ENCODE peak calls at places on chromosomes 5 and 9, in five cellular contexts. F is A549, K is neural progenitor cell, L is left lung, V is AG04450. J is an unnamed sample.

GRCh38 chr5:35091734-35092133 is 44.0 kb upstream of the AGXT2 start:
- DNase-seq in V (no peak), L (no peak), F (no peak), K (no peak), J (no peak)

GRCh38 chr5:73564018-73564417 is 1.4 kb downstream of the ANKRA2 start:
- DNase-seq in V (no peak), K (no peak), F (no peak), L (no peak), J (no peak)

GRCh38 chr5:163821142-163821541 is 315.7 kb downstream of the MAT2B start:
- DNase-seq in F (no peak), K (peak; percentile 15), L (no peak), V (no peak), J (no peak)

GRCh38 chr9:110538621-110539020 is 40.9 kb downstream of the SVEP1 start:
- DNase-seq in V (no peak), F (no peak), L (no peak), K (no peak), J (no peak)

GRCh38 chr5:61784337-61784736 is 452.3 kb downstream of the ZSWIM6 start:
- DNase-seq in L (no peak), F (no peak), V (no peak), K (no peak), J (no peak)

GRCh38 chr5:163338-163620 is 28.0 kb upstream of the LRRC14B start:
- DNase-seq in L (no peak), F (no peak), K (no peak), V (no peak), J (no peak)

GRCh38 chr5:146751781-146752401 is 126.7 kb downstream of the PPP2R2B start:
- DNase-seq in L (no peak), V (no peak), F (no peak), K (no peak), J (no peak)

GRCh38 chr5:124866355-124867063 is 120.1 kb upstream of the ZNF608 start:
- DNase-seq in L (no peak), K (no peak), F (no peak), V (no peak), J (no peak)

GRCh38 chr5:135041145-135041587 is 7.1 kb upstream of the PITX1 start:
- DNase-seq in F (no peak), V (no peak), K (no peak), L (no peak), J (no peak)

GRCh38 chr9:134434896-134435506 is 108.7 kb downstream of the RXRA start:
- DNase-seq in F (peak; percentile 65), L (no peak), V (peak; percentile 92), K (peak; percentile 31), J (peak; percentile 90)

GRCh38 chr5:122323132-122323548 is 11.1 kb downstream of the SNCAIP start:
- DNase-seq in V (no peak), L (no peak), K (no peak), F (no peak), J (no peak)

GRCh38 chr9:37339945-37340344 is 82.6 kb upstream of the GRHPR start:
- DNase-seq in F (no peak), V (no peak), K (no peak), L (no peak), J (no peak)

GRCh38 chr5:143733635-143734341 is 78.2 kb upstream of the HMHB1 start:
- DNase-seq in K (no peak), F (no peak), V (no peak), L (no peak), J (no peak)

GRCh38 chr9:30065888-30066287 is 2318.6 kb upstream of the ACO1 start:
- DNase-seq in V (no peak), K (no peak), L (no peak), F (no peak), J (no peak)

GRCh38 chr5:96143450-96143849 is 181.8 kb upstream of the ELL2 start:
- DNase-seq in L (no peak), F (no peak), V (peak; percentile 55), K (no peak), J (no peak)

GRCh38 chr9:2761424-2761823 is 44.1 kb downstream of the KCNV2 start:
- DNase-seq in L (no peak), V (no peak), K (no peak), F (no peak), J (no peak)

GRCh38 chr5:127565586-127566270 is 48.3 kb downstream of the PRRC1 start:
- DNase-seq in F (no peak), L (no peak), K (no peak), V (no peak), J (no peak)

GRCh38 chr5:39376293-39376714 is 12.0 kb upstream of the C9 start:
- DNase-seq in V (no peak), K (peak; percentile 72), L (no peak), F (peak; percentile 65), J (no peak)

GRCh38 chr9:92180669-92181181 is 65.5 kb upstream of the SPTLC1 start:
- DNase-seq in V (peak; percentile 80), K (no peak), F (no peak), L (no peak), J (peak; percentile 3)

GRCh38 chr9:98607787-98608186 is 100.9 kb downstream of the GABBR2 start:
- DNase-seq in L (no peak), V (peak; percentile 74), K (no peak), F (no peak), J (no peak)

GRCh38 chr9:37534901-37535300 is 41.3 kb downstream of the FBXO10 start:
- DNase-seq in K (peak; percentile 82), F (no peak), L (no peak), V (no peak), J (no peak)

GRCh38 chr5:117638581-117638980 is 1064.0 kb upstream of the SEMA6A start:
- DNase-seq in V (no peak), F (no peak), L (no peak), K (no peak), J (no peak)

GRCh38 chr5:118692811-118693342 is 295.5 kb downstream of the DTWD2 start:
- DNase-seq in K (peak; percentile 57), V (no peak), L (peak; percentile 54), F (no peak), J (no peak)

GRCh38 chr9:93673844-93674334 is 97.5 kb downstream of the PHF2 start:
- DNase-seq in F (no peak), V (no peak), K (no peak), L (peak; percentile 55), J (no peak)

GRCh38 chr9:79974806-79975422 is 403.1 kb downstream of the TLE4 start:
- DNase-seq in V (no peak), F (no peak), K (peak; percentile 59), L (no peak), J (no peak)

GRCh38 chr5:102049517-102049916 is 246.6 kb downstream of the SLCO4C1 start:
- DNase-seq in V (no peak), K (no peak), F (no peak), L (no peak), J (no peak)

GRCh38 chr9:134592018-134592818 is 49.4 kb upstream of the COL5A1 start:
- DNase-seq in L (peak; percentile 70), K (no peak), V (peak; percentile 38), F (peak; percentile 71), J (no peak)

GRCh38 chr5:8322478-8322877 is 453.5 kb downstream of the MTRR start:
- DNase-seq in V (no peak), K (no peak), L (no peak), F (no peak), J (no peak)

GRCh38 chr5:8320244-8320643 is 451.3 kb downstream of the MTRR start:
- DNase-seq in F (no peak), L (no peak), V (no peak), K (no peak), J (no peak)

GRCh38 chr5:8321272-8321671 is 452.3 kb downstream of the MTRR start:
- DNase-seq in K (no peak), V (no peak), L (no peak), F (no peak), J (no peak)

GRCh38 chr5:8316608-8317007 is 447.7 kb downstream of the MTRR start:
- DNase-seq in F (no peak), K (peak; percentile 30), V (no peak), L (no peak), J (no peak)
- H3K4me3 ChIP-seq in F (no peak overlapping the region), K (no peak overlapping the region), V (no peak overlapping the region), L (no peak overlapping the region), J (no peak overlapping the region)

GRCh38 chr5:80935811-80936385 is 24.3 kb upstream of the RASGRF2 start:
- DNase-seq in V (no peak), F (no peak), L (no peak), K (no peak), J (no peak)
- TF ChIP-seq CTCF in V (no peak), F (no peak), L (no peak), K (peak; percentile 32), J (peak; percentile 49)

GRCh38 chr5:10635257-10635860 is 71.5 kb downstream of the ANKRD33B start:
- DNase-seq in V (no peak), F (no peak), L (peak; percentile 56), K (no peak), J (no peak)
- H3K4me3 ChIP-seq in V (no peak overlapping the region), F (no peak overlapping the region), L (no peak overlapping the region), K (no peak overlapping the region), J (no peak overlapping the region)

DNA sequence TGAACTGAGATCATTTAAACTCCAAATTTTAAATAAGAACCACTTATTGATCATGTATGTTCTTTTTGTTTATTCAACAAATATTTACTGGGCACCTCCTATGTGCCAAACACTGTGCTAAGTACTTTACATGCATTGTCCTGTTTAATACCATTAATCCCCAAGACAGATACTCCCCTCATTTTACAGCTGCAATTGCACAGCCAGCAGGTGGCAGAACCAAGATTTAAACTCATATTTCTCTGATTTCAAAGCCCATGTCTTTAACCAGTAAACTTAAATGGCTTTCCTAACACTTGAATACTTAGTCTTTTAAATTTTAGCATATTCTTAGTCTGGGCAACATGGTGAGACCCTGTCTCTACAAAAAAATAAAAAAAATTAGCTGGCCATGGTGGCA is 43.4 kb upstream of the KIAA1958 start:
- DNase-seq in V (no peak), L (no peak), K (peak; percentile 4), F (no peak), J (no peak)
- TF ChIP-seq CTCF in V (peak; percentile 57), L (peak; percentile 33), K (peak; percentile 43), F (peak; percentile 53), J (peak; percentile 65)

GRCh38 chr9:88534456-88535225 is at the start of gene NXNL2:
- DNase-seq in L (peak; percentile 95), V (no peak), F (peak; percentile 74), K (peak; percentile 87), J (no peak)

GRCh38 chr9:88536951-88537742 is 2.2 kb downstream of the NXNL2 start:
- DNase-seq in K (no peak), L (no peak), V (no peak), F (no peak), J (no peak)

GRCh38 chr9:88535932-88536324 is 950 bp downstream of the NXNL2 start:
- DNase-seq in V (no peak), F (no peak), L (peak; percentile 80), K (no peak), J (no peak)

GRCh38 chr9:88533951-88534455 is 975 bp upstream of the NXNL2 start:
- DNase-seq in V (no peak), F (peak; percentile 78), L (peak; percentile 88), K (peak; percentile 38), J (no peak)

GRCh38 chr9:88535226-88535931 is 401 bp downstream of the NXNL2 start:
- DNase-seq in V (no peak), L (peak; percentile 86), K (peak; percentile 69), F (no peak), J (no peak)
- H3K4me3 ChIP-seq in V (peak overlapping the region; percentile 73), L (peak overlapping the region; percentile 37), K (peak overlapping the region; percentile 55), F (peak overlapping the region; percentile 68), J (peak overlapping the region; percentile 88)

J was measured in epithelial cell of proximal tubule.